ENCODE peak calls at places on chromosomes 11 and 22, in seven cellular contexts. One of them, this sample, is unnamed.

GRCh38 chr22:24996420-24996952 is 44.0 kb downstream of the KIAA1671 start:
- DNase-seq in cardiac muscle cell: peak
- DNase-seq in Peyer's patch: no peak
- DNase-seq in keratinocyte: no peak
- DNase-seq in heart left ventricle: peak
- DNase-seq in progenitor cell of endocrine pancreas: no peak
- DNase-seq in mammary epithelial cell: no peak
- DNase-seq in this sample: peak

GRCh38 chr22:45946805-45947600 is 30.0 kb downstream of the WNT7B start:
- DNase-seq in cardiac muscle cell: no peak
- DNase-seq in Peyer's patch: no peak
- DNase-seq in keratinocyte: no peak
- DNase-seq in heart left ventricle: no peak
- DNase-seq in progenitor cell of endocrine pancreas: no peak
- DNase-seq in mammary epithelial cell: no peak
- DNase-seq in this sample: no peak

GRCh38 chr11:111798279-111798678 is 32.1 kb upstream of the PPP2R1B start:
- DNase-seq in cardiac muscle cell: no peak
- DNase-seq in Peyer's patch: no peak
- DNase-seq in keratinocyte: no peak
- DNase-seq in heart left ventricle: no peak
- DNase-seq in progenitor cell of endocrine pancreas: no peak
- DNase-seq in mammary epithelial cell: no peak
- DNase-seq in this sample: no peak

GRCh38 chr11:36012410-36012809 is 68.5 kb downstream of the LDLRAD3 start:
- DNase-seq in cardiac muscle cell: peak
- DNase-seq in Peyer's patch: no peak
- DNase-seq in keratinocyte: no peak
- DNase-seq in heart left ventricle: no peak
- DNase-seq in progenitor cell of endocrine pancreas: no peak
- DNase-seq in mammary epithelial cell: peak
- DNase-seq in this sample: no peak

GRCh38 chr11:65440831-65441499 is 18.4 kb downstream of the NEAT1 start:
- DNase-seq in cardiac muscle cell: peak
- DNase-seq in Peyer's patch: no peak
- DNase-seq in keratinocyte: no peak
- DNase-seq in heart left ventricle: no peak
- DNase-seq in progenitor cell of endocrine pancreas: no peak
- DNase-seq in mammary epithelial cell: no peak
- DNase-seq in this sample: no peak

GRCh38 chr22:50079689-50080465 is 5.3 kb downstream of the MLC1 start:
- DNase-seq in cardiac muscle cell: no peak
- DNase-seq in Peyer's patch: no peak
- DNase-seq in keratinocyte: no peak
- DNase-seq in heart left ventricle: no peak
- DNase-seq in progenitor cell of endocrine pancreas: no peak
- DNase-seq in mammary epithelial cell: no peak
- DNase-seq in this sample: no peak

GRCh38 chr11:127493330-127493729 is 492.8 kb upstream of the KIRREL3 start:
- DNase-seq in cardiac muscle cell: peak
- DNase-seq in Peyer's patch: no peak
- DNase-seq in keratinocyte: no peak
- DNase-seq in heart left ventricle: no peak
- DNase-seq in progenitor cell of endocrine pancreas: no peak
- DNase-seq in mammary epithelial cell: peak
- DNase-seq in this sample: no peak

GRCh38 chr11:65165847-65166317 is 4.2 kb upstream of the SPDYC start:
- DNase-seq in cardiac muscle cell: peak
- DNase-seq in Peyer's patch: peak
- DNase-seq in keratinocyte: no peak
- DNase-seq in heart left ventricle: no peak
- DNase-seq in progenitor cell of endocrine pancreas: no peak
- DNase-seq in mammary epithelial cell: no peak
- DNase-seq in this sample: no peak

GRCh38 chr22:25393121-25393805 is 171.2 kb upstream of the GRK3 start:
- DNase-seq in cardiac muscle cell: no peak
- DNase-seq in Peyer's patch: no peak
- DNase-seq in keratinocyte: no peak
- DNase-seq in heart left ventricle: peak
- DNase-seq in progenitor cell of endocrine pancreas: no peak
- DNase-seq in mammary epithelial cell: no peak
- DNase-seq in this sample: no peak

GRCh38 chr11:18701614-18702216 is 3.1 kb downstream of the TMEM86A start:
- DNase-seq in cardiac muscle cell: no peak
- DNase-seq in Peyer's patch: no peak
- DNase-seq in keratinocyte: no peak
- DNase-seq in heart left ventricle: no peak
- DNase-seq in progenitor cell of endocrine pancreas: no peak
- DNase-seq in mammary epithelial cell: no peak
- DNase-seq in this sample: no peak

GRCh38 chr11:63599211-63600122 is 14.8 kb downstream of the PLAAT3 start:
- DNase-seq in cardiac muscle cell: peak
- DNase-seq in Peyer's patch: no peak
- DNase-seq in keratinocyte: peak
- DNase-seq in heart left ventricle: no peak
- DNase-seq in progenitor cell of endocrine pancreas: no peak
- DNase-seq in mammary epithelial cell: peak
- DNase-seq in this sample: no peak

GRCh38 chr11:130677486-130678153 is 229.2 kb downstream of the ADAMTS15 start:
- DNase-seq in cardiac muscle cell: peak
- DNase-seq in Peyer's patch: no peak
- DNase-seq in keratinocyte: peak
- DNase-seq in heart left ventricle: peak
- DNase-seq in progenitor cell of endocrine pancreas: no peak
- DNase-seq in mammary epithelial cell: peak
- DNase-seq in this sample: no peak

GRCh38 chr11:25890626-25891250 is 441.2 kb upstream of the ANO3 start:
- DNase-seq in cardiac muscle cell: no peak
- DNase-seq in Peyer's patch: no peak
- DNase-seq in keratinocyte: no peak
- DNase-seq in heart left ventricle: no peak
- DNase-seq in progenitor cell of endocrine pancreas: no peak
- DNase-seq in mammary epithelial cell: no peak
- DNase-seq in this sample: no peak

GRCh38 chr11:28251263-28251662 is 143.1 kb downstream of the METTL15 start:
- DNase-seq in cardiac muscle cell: no peak
- DNase-seq in Peyer's patch: no peak
- DNase-seq in keratinocyte: no peak
- DNase-seq in heart left ventricle: no peak
- DNase-seq in progenitor cell of endocrine pancreas: no peak
- DNase-seq in mammary epithelial cell: no peak
- DNase-seq in this sample: no peak

GRCh38 chr11:130551388-130551787 is 102.9 kb downstream of the ADAMTS15 start:
- DNase-seq in cardiac muscle cell: no peak
- DNase-seq in Peyer's patch: no peak
- DNase-seq in keratinocyte: no peak
- DNase-seq in heart left ventricle: no peak
- DNase-seq in progenitor cell of endocrine pancreas: no peak
- DNase-seq in mammary epithelial cell: no peak
- DNase-seq in this sample: no peak

GRCh38 chr11:93194673-93195291 is 3.0 kb downstream of the SLC36A4 start:
- DNase-seq in cardiac muscle cell: no peak
- DNase-seq in Peyer's patch: no peak
- DNase-seq in keratinocyte: no peak
- DNase-seq in heart left ventricle: no peak
- DNase-seq in progenitor cell of endocrine pancreas: no peak
- DNase-seq in mammary epithelial cell: no peak
- DNase-seq in this sample: no peak

GRCh38 chr11:67202045-67202444 is 64.2 kb upstream of the GRK2 start:
- DNase-seq in cardiac muscle cell: no peak
- DNase-seq in Peyer's patch: no peak
- DNase-seq in keratinocyte: no peak
- DNase-seq in heart left ventricle: no peak
- DNase-seq in progenitor cell of endocrine pancreas: no peak
- DNase-seq in mammary epithelial cell: no peak
- DNase-seq in this sample: no peak

GRCh38 chr11:72684236-72684912 is 10.2 kb upstream of the PDE2A start:
- DNase-seq in cardiac muscle cell: peak
- DNase-seq in Peyer's patch: peak
- DNase-seq in keratinocyte: no peak
- DNase-seq in heart left ventricle: peak
- DNase-seq in progenitor cell of endocrine pancreas: peak
- DNase-seq in mammary epithelial cell: peak
- DNase-seq in this sample: peak

GRCh38 chr11:35376613-35377012 is 42.7 kb downstream of the SLC1A2 start:
- DNase-seq in cardiac muscle cell: no peak
- DNase-seq in Peyer's patch: no peak
- DNase-seq in keratinocyte: no peak
- DNase-seq in heart left ventricle: no peak
- DNase-seq in progenitor cell of endocrine pancreas: no peak
- DNase-seq in mammary epithelial cell: no peak
- DNase-seq in this sample: no peak

GRCh38 chr11:44016129-44016528 is 31.7 kb upstream of the ACCSL start:
- DNase-seq in cardiac muscle cell: peak
- DNase-seq in Peyer's patch: no peak
- DNase-seq in keratinocyte: no peak
- DNase-seq in heart left ventricle: peak
- DNase-seq in progenitor cell of endocrine pancreas: no peak
- DNase-seq in mammary epithelial cell: no peak
- DNase-seq in this sample: no peak

GRCh38 chr11:2794419-2794795 is 91.2 kb downstream of the CDKN1C start:
- DNase-seq in cardiac muscle cell: no peak
- DNase-seq in Peyer's patch: peak
- DNase-seq in keratinocyte: no peak
- DNase-seq in heart left ventricle: peak
- DNase-seq in progenitor cell of endocrine pancreas: no peak
- DNase-seq in mammary epithelial cell: no peak
- DNase-seq in this sample: no peak

GRCh38 chr22:49621601-49622210 is 206.0 kb downstream of the BRD1 start:
- DNase-seq in cardiac muscle cell: no peak
- DNase-seq in Peyer's patch: peak
- DNase-seq in keratinocyte: no peak
- DNase-seq in heart left ventricle: peak
- DNase-seq in progenitor cell of endocrine pancreas: no peak
- DNase-seq in mammary epithelial cell: no peak
- DNase-seq in this sample: no peak

GRCh38 chr22:27461470-27461869 is 340.1 kb downstream of the MN1 start:
- DNase-seq in cardiac muscle cell: peak
- DNase-seq in Peyer's patch: no peak
- DNase-seq in keratinocyte: no peak
- DNase-seq in heart left ventricle: no peak
- DNase-seq in progenitor cell of endocrine pancreas: peak
- DNase-seq in mammary epithelial cell: peak
- DNase-seq in this sample: no peak
- TF ChIP-seq CTCF in cardiac muscle cell: no peak
- TF ChIP-seq CTCF in Peyer's patch: no peak
- TF ChIP-seq CTCF in keratinocyte: no peak
- TF ChIP-seq CTCF in heart left ventricle: no peak
- TF ChIP-seq CTCF in progenitor cell of endocrine pancreas: no peak
- TF ChIP-seq CTCF in mammary epithelial cell: no peak
- TF ChIP-seq CTCF in this sample: no peak

GRCh38 chr11:15991174-15991655 is 365.1 kb downstream of the SOX6 start:
- DNase-seq in cardiac muscle cell: no peak
- DNase-seq in Peyer's patch: no peak
- DNase-seq in keratinocyte: no peak
- DNase-seq in heart left ventricle: no peak
- DNase-seq in progenitor cell of endocrine pancreas: no peak
- DNase-seq in mammary epithelial cell: no peak
- DNase-seq in this sample: no peak

GRCh38 chr11:15988693-15989231 is 367.6 kb downstream of the SOX6 start:
- DNase-seq in cardiac muscle cell: peak
- DNase-seq in Peyer's patch: no peak
- DNase-seq in keratinocyte: no peak
- DNase-seq in heart left ventricle: no peak
- DNase-seq in progenitor cell of endocrine pancreas: no peak
- DNase-seq in mammary epithelial cell: no peak
- DNase-seq in this sample: no peak

GRCh38 chr11:15989685-15990084 is 366.7 kb downstream of the SOX6 start:
- DNase-seq in cardiac muscle cell: no peak
- DNase-seq in Peyer's patch: no peak
- DNase-seq in keratinocyte: no peak
- DNase-seq in heart left ventricle: no peak
- DNase-seq in progenitor cell of endocrine pancreas: no peak
- DNase-seq in mammary epithelial cell: no peak
- DNase-seq in this sample: no peak

DNA sequence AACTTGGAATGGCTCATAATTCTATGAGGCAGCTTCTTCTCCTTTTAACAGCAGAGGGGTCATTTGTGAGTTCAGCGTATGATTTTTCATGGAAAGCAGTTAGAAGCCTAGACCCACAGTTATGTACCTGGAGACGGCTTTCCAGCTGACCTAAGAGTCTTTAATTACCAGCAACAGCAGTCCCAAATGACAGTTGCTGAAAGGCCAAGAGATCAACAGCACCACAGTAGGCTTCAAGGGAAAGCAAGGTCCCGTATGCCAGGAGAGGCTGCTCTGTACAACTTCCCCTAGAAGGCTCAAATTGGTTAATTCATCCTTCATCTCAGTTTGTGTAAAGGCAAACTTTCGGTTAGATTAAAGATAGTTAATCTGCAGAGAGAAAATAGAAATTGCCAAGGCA is 363.0 kb downstream of the SOX6 start:
- DNase-seq in cardiac muscle cell: no peak
- DNase-seq in Peyer's patch: no peak
- DNase-seq in keratinocyte: no peak
- DNase-seq in heart left ventricle: no peak
- DNase-seq in progenitor cell of endocrine pancreas: no peak
- DNase-seq in mammary epithelial cell: no peak
- DNase-seq in this sample: no peak
- TF ChIP-seq CTCF in cardiac muscle cell: no peak
- TF ChIP-seq CTCF in Peyer's patch: no peak
- TF ChIP-seq CTCF in keratinocyte: no peak
- TF ChIP-seq CTCF in heart left ventricle: no peak
- TF ChIP-seq CTCF in progenitor cell of endocrine pancreas: no peak
- TF ChIP-seq CTCF in mammary epithelial cell: no peak
- TF ChIP-seq CTCF in this sample: no peak

GRCh38 chr11:7532395-7532794 is 18.6 kb downstream of the PPFIBP2 start:
- DNase-seq in cardiac muscle cell: no peak
- DNase-seq in Peyer's patch: no peak
- DNase-seq in keratinocyte: no peak
- DNase-seq in heart left ventricle: no peak
- DNase-seq in progenitor cell of endocrine pancreas: no peak
- DNase-seq in mammary epithelial cell: no peak
- DNase-seq in this sample: no peak
- TF ChIP-seq CTCF in cardiac muscle cell: no peak
- TF ChIP-seq CTCF in Peyer's patch: no peak
- TF ChIP-seq CTCF in keratinocyte: no peak
- TF ChIP-seq CTCF in heart left ventricle: no peak
- TF ChIP-seq CTCF in progenitor cell of endocrine pancreas: no peak
- TF ChIP-seq CTCF in mammary epithelial cell: no peak
- TF ChIP-seq CTCF in this sample: no peak

GRCh38 chr11:33618363-33618735 is 82.3 kb downstream of the C11orf91 start:
- DNase-seq in cardiac muscle cell: no peak
- DNase-seq in Peyer's patch: no peak
- DNase-seq in keratinocyte: no peak
- DNase-seq in heart left ventricle: no peak
- DNase-seq in progenitor cell of endocrine pancreas: no peak
- DNase-seq in mammary epithelial cell: no peak
- DNase-seq in this sample: no peak
- TF ChIP-seq CTCF in cardiac muscle cell: no peak
- TF ChIP-seq CTCF in Peyer's patch: no peak
- TF ChIP-seq CTCF in keratinocyte: no peak
- TF ChIP-seq CTCF in heart left ventricle: no peak
- TF ChIP-seq CTCF in progenitor cell of endocrine pancreas: no peak
- TF ChIP-seq CTCF in mammary epithelial cell: no peak
- TF ChIP-seq CTCF in this sample: no peak